ENCODE peak calls at places on chromosomes 3 and 15, in eight cellular contexts. X, H, E, K, R, P, B and U are unnamed samples.

GRCh38 chr15:25417604-25418003 is 21.2 kb downstream of the UBE3A start:
- DNase-seq in X (no peak), H (no peak), E (no peak), K (no peak), R (no peak), P (no peak), B (no peak), U (no peak)

GRCh38 chr15:101434032-101434920 is 55.2 kb downstream of the PCSK6 start:
- DNase-seq in X (no peak), H (no peak), E (no peak), K (no peak), R (no peak), P (no peak), B (no peak), U (no peak)

GRCh38 chr3:18124501-18124900 is 300.6 kb downstream of the SATB1 start:
- DNase-seq in X (peak), H (peak), E (peak), K (peak), R (peak), P (peak), B (no peak), U (no peak)

GRCh38 chr3:131555456-131555855 is 52.7 kb upstream of the MRPL3 start:
- DNase-seq in X (peak), H (no peak), E (no peak), K (no peak), R (peak), P (no peak), B (no peak), U (no peak)

GRCh38 chr3:52345521-52346110 is 29.5 kb downstream of the DNAH1 start:
- DNase-seq in X (peak), H (no peak), E (peak), K (no peak), R (peak), P (no peak), B (no peak), U (no peak)

GRCh38 chr3:131692356-131692755 is 189.6 kb upstream of the MRPL3 start:
- DNase-seq in X (no peak), H (no peak), E (no peak), K (no peak), R (no peak), P (no peak), B (no peak), U (no peak)

GRCh38 chr15:65910341-65910740 is 41.0 kb downstream of the RAB11A start:
- DNase-seq in X (no peak), H (no peak), E (no peak), K (no peak), R (no peak), P (no peak), B (no peak), U (no peak)

GRCh38 chr15:31474059-31474868 is 147.6 kb downstream of the KLF13 start:
- DNase-seq in X (no peak), H (no peak), E (no peak), K (no peak), R (no peak), P (no peak), B (no peak), U (no peak)

GRCh38 chr3:26963356-26963742 is 340.8 kb downstream of the LRRC3B start:
- DNase-seq in X (no peak), H (peak), E (no peak), K (no peak), R (no peak), P (no peak), B (no peak), U (no peak)

DNA sequence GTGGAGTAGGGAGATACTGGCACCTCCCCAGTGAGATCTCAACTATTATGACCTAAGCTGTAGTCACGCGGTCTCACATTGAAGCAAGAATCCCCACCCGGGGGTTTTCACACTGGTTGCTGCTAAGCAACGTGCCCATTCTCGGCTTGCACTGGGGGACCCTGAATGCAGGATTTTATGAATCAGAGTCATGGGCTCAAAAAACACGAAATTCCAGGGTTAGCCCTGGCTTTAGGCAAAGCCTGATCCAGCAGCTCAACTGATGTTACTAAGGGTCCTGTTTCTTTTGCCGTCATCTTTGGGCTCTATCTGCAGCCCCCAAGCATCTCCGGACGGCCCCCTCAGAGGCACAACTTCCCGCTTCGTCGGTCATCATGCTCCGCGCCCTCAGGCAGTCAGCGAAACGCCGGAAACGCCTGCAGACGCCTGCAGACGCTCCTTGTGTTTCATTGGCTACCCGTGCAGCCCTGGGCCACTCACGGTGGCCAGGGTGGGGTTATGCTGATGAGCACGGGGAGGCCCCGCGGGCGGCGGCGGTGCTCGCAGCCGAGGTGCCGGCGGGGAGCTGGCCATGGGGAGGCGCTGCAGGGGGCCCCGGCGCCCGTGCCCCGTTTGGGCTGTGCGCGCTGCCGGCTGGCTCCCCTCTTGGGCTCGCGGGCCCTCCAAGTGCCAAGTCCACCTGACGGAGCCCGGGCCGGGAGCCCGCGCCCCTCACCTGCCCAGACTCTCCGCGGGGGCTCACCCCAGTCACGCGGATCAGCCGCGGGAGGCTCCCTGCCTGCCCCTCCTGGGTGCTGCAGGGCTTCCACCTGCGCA is 25.8 kb downstream of the EFCC1 start:
- DNase-seq in X (peak), H (peak), E (peak), K (peak), R (peak), P (peak), B (peak), U (peak)
- TF ChIP-seq CTCF in X (no peak), H (peak), E (peak), K (peak), R (no peak), P (no peak), B (peak), U (peak)

DNA sequence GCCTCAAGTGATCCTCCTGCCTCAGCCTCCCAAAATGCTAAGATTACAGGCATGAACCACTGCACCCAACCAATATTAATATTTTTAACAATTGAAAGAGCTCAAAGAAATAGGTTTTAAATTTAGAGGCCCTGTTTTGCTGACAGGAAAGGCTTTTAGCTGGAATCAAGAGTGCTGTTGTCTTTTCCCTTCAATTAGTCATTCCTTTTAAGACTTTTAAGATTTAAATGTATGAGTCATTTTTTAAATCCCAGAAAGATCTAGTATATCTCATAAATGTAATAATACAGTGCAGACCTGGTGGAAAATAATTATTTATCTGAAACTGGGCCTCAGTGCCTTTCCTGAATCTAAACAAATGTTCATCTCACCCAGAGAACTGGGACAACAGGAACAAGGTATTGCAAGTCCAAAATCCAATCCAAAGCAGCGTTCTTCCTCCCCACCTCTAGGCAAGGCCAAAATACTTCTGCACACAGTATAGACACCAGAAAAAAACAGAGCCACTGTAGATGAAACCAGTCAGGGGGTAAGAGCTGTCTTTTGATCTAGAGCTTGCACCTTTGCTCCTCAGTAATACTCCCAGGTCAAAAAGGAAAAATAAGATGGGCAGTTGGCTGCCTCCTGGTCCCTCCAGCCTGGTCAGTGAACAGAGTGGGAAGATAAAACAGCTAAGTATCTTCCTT is 14.4 kb downstream of the AGTR1 start:
- DNase-seq in X (peak), H (no peak), E (no peak), K (peak), R (no peak), P (no peak), B (no peak), U (no peak)
- H3K4me3 ChIP-seq in X (no peak), H (no peak), E (no peak), K (no peak), R (no peak), P (no peak), B (no peak), U (no peak)

DNA sequence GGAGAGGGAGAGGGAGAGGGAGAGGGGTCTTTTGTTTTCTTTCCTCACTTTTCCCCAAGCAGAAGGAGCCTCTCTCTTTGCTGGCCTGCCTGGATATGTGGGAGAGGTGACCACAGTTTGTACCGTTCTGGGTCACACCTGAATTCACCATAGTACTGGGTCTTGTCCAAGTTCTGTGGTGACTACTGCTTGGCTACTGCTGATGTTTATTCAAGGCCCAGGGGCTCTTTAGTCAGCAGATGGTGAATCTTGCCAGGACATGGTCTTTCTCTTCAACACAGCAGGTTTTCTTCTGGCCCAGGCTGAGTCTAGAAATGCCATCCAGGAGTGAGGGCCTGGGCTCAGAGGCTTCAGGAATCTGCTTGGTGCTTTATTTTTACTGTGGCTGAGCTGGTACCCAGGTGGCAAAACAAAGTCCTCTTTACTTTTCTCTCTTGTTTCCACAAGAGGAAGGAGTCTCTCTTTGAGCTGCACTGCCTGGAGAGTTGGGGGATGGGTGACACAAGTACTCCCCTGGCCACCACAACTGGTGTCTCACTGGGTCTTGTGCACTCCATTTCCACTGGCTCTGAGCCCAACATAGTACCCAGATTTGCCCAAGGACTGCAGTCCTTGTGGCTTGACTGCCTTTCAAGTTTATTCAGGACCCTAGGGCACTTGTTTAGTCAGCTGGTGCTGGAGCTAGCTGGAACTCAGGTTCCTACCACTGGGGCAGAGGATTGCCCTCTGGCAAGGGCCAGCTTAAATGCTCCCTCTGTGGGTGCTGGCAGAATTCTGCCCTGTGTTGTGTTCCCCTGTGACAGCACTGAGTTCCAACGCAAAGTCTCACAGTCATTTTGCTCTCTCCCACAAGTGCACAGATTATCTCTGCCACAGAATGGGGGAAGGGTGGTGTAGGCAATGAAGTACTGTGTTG is 16.8 kb upstream of the CCNDBP1 start:
- DNase-seq in X (peak), H (no peak), E (no peak), K (peak), R (peak), P (no peak), B (no peak), U (no peak)
- TF ChIP-seq CTCF in X (no peak), H (no peak), E (no peak), K (no peak), R (no peak), P (no peak), B (no peak), U (no peak)

GRCh38 chr3:88433572-88433971 is 283.8 kb downstream of the C3orf38 start:
- DNase-seq in X (no peak), H (peak), E (no peak), K (no peak), R (no peak), P (no peak), B (peak), U (peak)
- H3K4me3 ChIP-seq in X (no peak), H (no peak), E (no peak), K (no peak), R (no peak), P (no peak), B (no peak), U (no peak)

GRCh38 chr15:63145426-63145825 is 11.9 kb downstream of the RPS27L start:
- DNase-seq in X (peak), H (no peak), E (no peak), K (no peak), R (no peak), P (no peak), B (no peak), U (no peak)

GRCh38 chr15:63151665-63152064 is 5.6 kb downstream of the RPS27L start:
- DNase-seq in X (no peak), H (no peak), E (no peak), K (no peak), R (no peak), P (no peak), B (no peak), U (no peak)

GRCh38 chr15:63140936-63141335 is 16.3 kb downstream of the RPS27L start:
- DNase-seq in X (no peak), H (no peak), E (no peak), K (no peak), R (no peak), P (no peak), B (no peak), U (no peak)

GRCh38 chr15:63146684-63147083 is 10.6 kb downstream of the RPS27L start:
- DNase-seq in X (peak), H (peak), E (peak), K (no peak), R (no peak), P (no peak), B (no peak), U (no peak)
- TF ChIP-seq CTCF in X (no peak), H (no peak), E (peak), K (peak), R (peak), P (peak), B (no peak), U (no peak)

GRCh38 chr3:120506828-120507774 is 56.3 kb upstream of the FSTL1 start:
- DNase-seq in X (peak), H (peak), E (peak), K (peak), R (peak), P (no peak), B (no peak), U (no peak)
- H3K4me3 ChIP-seq in X (no peak), H (no peak), E (no peak), K (peak), R (no peak), P (no peak), B (no peak), U (no peak)